ENCODE peak calls at places on chromosomes 12 and 14, in seven cellular contexts. One of them, this sample, is unnamed.

GRCh38 chr12:57793920-57794319 is 11.3 kb downstream of the TSFM start:
- DNase-seq in ACHN: no peak
- DNase-seq in fibroblast of the conjunctiva: no peak
- DNase-seq in left cardiac atrium: no peak
- DNase-seq in neural progenitor cell: no peak
- DNase-seq in GM12865: no peak
- DNase-seq in tibial artery: no peak
- DNase-seq in this sample: no peak

GRCh38 chr12:90260136-90260535 is 551.5 kb upstream of the ATP2B1 start:
- DNase-seq in ACHN: no peak
- DNase-seq in fibroblast of the conjunctiva: no peak
- DNase-seq in neural progenitor cell: no peak
- DNase-seq in GM12865: no peak
- DNase-seq in left cardiac atrium: no peak
- DNase-seq in tibial artery: no peak
- DNase-seq in this sample: no peak

GRCh38 chr12:12673296-12673695 is 22.7 kb downstream of the GPR19 start:
- DNase-seq in left cardiac atrium: no peak
- DNase-seq in fibroblast of the conjunctiva: no peak
- DNase-seq in ACHN: no peak
- DNase-seq in neural progenitor cell: no peak
- DNase-seq in GM12865: peak
- DNase-seq in tibial artery: no peak
- DNase-seq in this sample: no peak

GRCh38 chr14:94028450-94028826 is 2.3 kb downstream of the OTUB2 start:
- DNase-seq in left cardiac atrium: no peak
- DNase-seq in tibial artery: no peak
- DNase-seq in neural progenitor cell: peak
- DNase-seq in GM12865: peak
- DNase-seq in fibroblast of the conjunctiva: no peak
- DNase-seq in ACHN: no peak
- DNase-seq in this sample: no peak

GRCh38 chr12:124745891-124746570 is 117.6 kb downstream of the SCARB1 start:
- DNase-seq in ACHN: peak
- DNase-seq in left cardiac atrium: peak
- DNase-seq in GM12865: no peak
- DNase-seq in fibroblast of the conjunctiva: peak
- DNase-seq in tibial artery: peak
- DNase-seq in neural progenitor cell: peak
- DNase-seq in this sample: no peak

GRCh38 chr14:23643533-23644194 is 7.5 kb downstream of the DHRS2 start:
- DNase-seq in fibroblast of the conjunctiva: no peak
- DNase-seq in GM12865: no peak
- DNase-seq in neural progenitor cell: no peak
- DNase-seq in ACHN: no peak
- DNase-seq in tibial artery: no peak
- DNase-seq in left cardiac atrium: no peak
- DNase-seq in this sample: no peak

GRCh38 chr12:80187660-80188090 is 88.3 kb downstream of the OTOGL start:
- DNase-seq in neural progenitor cell: no peak
- DNase-seq in fibroblast of the conjunctiva: no peak
- DNase-seq in ACHN: no peak
- DNase-seq in tibial artery: no peak
- DNase-seq in left cardiac atrium: peak
- DNase-seq in GM12865: peak
- DNase-seq in this sample: no peak

GRCh38 chr12:2607881-2608607 is 186.7 kb upstream of the FKBP4 start:
- DNase-seq in left cardiac atrium: no peak
- DNase-seq in tibial artery: no peak
- DNase-seq in ACHN: no peak
- DNase-seq in fibroblast of the conjunctiva: no peak
- DNase-seq in GM12865: no peak
- DNase-seq in neural progenitor cell: no peak
- DNase-seq in this sample: no peak

GRCh38 chr14:60722163-60722835 is 1.9 kb downstream of the SIX4 start:
- DNase-seq in tibial artery: peak
- DNase-seq in ACHN: peak
- DNase-seq in fibroblast of the conjunctiva: no peak
- DNase-seq in GM12865: peak
- DNase-seq in left cardiac atrium: no peak
- DNase-seq in neural progenitor cell: peak
- DNase-seq in this sample: peak

GRCh38 chr12:50764116-50764860 is 387 bp downstream of the ATF1 start:
- DNase-seq in tibial artery: peak
- DNase-seq in GM12865: no peak
- DNase-seq in neural progenitor cell: peak
- DNase-seq in fibroblast of the conjunctiva: no peak
- DNase-seq in ACHN: peak
- DNase-seq in left cardiac atrium: peak
- DNase-seq in this sample: peak

GRCh38 chr12:47832263-47832933 is 12.7 kb upstream of the HDAC7 start:
- DNase-seq in tibial artery: no peak
- DNase-seq in left cardiac atrium: no peak
- DNase-seq in GM12865: no peak
- DNase-seq in neural progenitor cell: no peak
- DNase-seq in ACHN: no peak
- DNase-seq in fibroblast of the conjunctiva: no peak
- DNase-seq in this sample: peak

GRCh38 chr14:90263748-90264449 is 7.5 kb downstream of the PSMC1 start:
- DNase-seq in left cardiac atrium: no peak
- DNase-seq in tibial artery: no peak
- DNase-seq in ACHN: no peak
- DNase-seq in fibroblast of the conjunctiva: no peak
- DNase-seq in neural progenitor cell: no peak
- DNase-seq in GM12865: no peak
- DNase-seq in this sample: no peak

GRCh38 chr14:48690349-48690748 is 895.8 kb downstream of the RPS29 start:
- DNase-seq in GM12865: no peak
- DNase-seq in fibroblast of the conjunctiva: no peak
- DNase-seq in tibial artery: no peak
- DNase-seq in left cardiac atrium: no peak
- DNase-seq in ACHN: peak
- DNase-seq in neural progenitor cell: peak
- DNase-seq in this sample: peak

GRCh38 chr12:120041386-120042231 is 52.6 kb downstream of the BICDL1 start:
- DNase-seq in GM12865: no peak
- DNase-seq in left cardiac atrium: no peak
- DNase-seq in fibroblast of the conjunctiva: no peak
- DNase-seq in neural progenitor cell: no peak
- DNase-seq in ACHN: no peak
- DNase-seq in tibial artery: no peak
- DNase-seq in this sample: no peak

GRCh38 chr14:105846312-105846711 is 319.9 kb downstream of the TMEM121 start:
- DNase-seq in left cardiac atrium: no peak
- DNase-seq in fibroblast of the conjunctiva: no peak
- DNase-seq in neural progenitor cell: no peak
- DNase-seq in ACHN: no peak
- DNase-seq in tibial artery: peak
- DNase-seq in GM12865: no peak
- DNase-seq in this sample: peak

GRCh38 chr12:106245767-106246166 is 2.1 kb downstream of the CKAP4 start:
- DNase-seq in GM12865: no peak
- DNase-seq in ACHN: peak
- DNase-seq in neural progenitor cell: no peak
- DNase-seq in tibial artery: peak
- DNase-seq in left cardiac atrium: peak
- DNase-seq in fibroblast of the conjunctiva: peak
- DNase-seq in this sample: no peak

GRCh38 chr14:20209595-20209994 is 13.9 kb upstream of the OR11H6 start:
- DNase-seq in GM12865: no peak
- DNase-seq in tibial artery: no peak
- DNase-seq in fibroblast of the conjunctiva: no peak
- DNase-seq in left cardiac atrium: no peak
- DNase-seq in ACHN: no peak
- DNase-seq in neural progenitor cell: no peak
- DNase-seq in this sample: no peak